ENCODE peak calls at places on chromosome 22, in six cellular contexts. Y, V, D, K, Q and N are unnamed samples.

GRCh38 chr22:25972397-25972796 is 196.9 kb upstream of the SEZ6L start:
- DNase-seq in D (no peak), Q (no peak), K (no peak), V (no peak), Y (no peak), N (no peak)

GRCh38 chr22:30298005-30298701 is 8.8 kb upstream of the CASTOR1 start:
- DNase-seq in K (peak), D (peak), Y (no peak), Q (no peak), V (no peak), N (no peak)

GRCh38 chr22:26798433-26799065 is 141.2 kb downstream of the MIAT start:
- DNase-seq in Y (no peak), V (no peak), K (no peak), D (no peak), Q (no peak), N (no peak)

GRCh38 chr22:19930537-19931486 is 10.8 kb upstream of the COMT start:
- DNase-seq in K (no peak), Q (no peak), D (no peak), Y (no peak), V (no peak), N (no peak)

GRCh38 chr22:19622061-19622441 is 92.3 kb upstream of the SEPTIN5 start:
- DNase-seq in Y (no peak), K (no peak), D (no peak), V (no peak), Q (no peak), N (peak)

GRCh38 chr22:21449531-21450319 is 17.5 kb upstream of the TMEM191C start:
- DNase-seq in K (no peak), Q (peak), Y (no peak), V (no peak), D (peak), N (no peak)

GRCh38 chr22:45096256-45096907 is 67.3 kb upstream of the NUP50 start:
- DNase-seq in Q (peak), V (peak), Y (no peak), K (peak), D (peak), N (peak)

GRCh38 chr22:48827904-48828555 is 999.6 kb downstream of the BRD1 start:
- DNase-seq in K (no peak), D (no peak), Y (no peak), V (no peak), Q (no peak), N (no peak)

GRCh38 chr22:26485013-26485412 is 1.3 kb downstream of the SRRD start:
- DNase-seq in Y (no peak), V (no peak), D (no peak), K (peak), Q (no peak), N (no peak)

GRCh38 chr22:27996529-27996925 is 77.5 kb upstream of the PITPNB start:
- DNase-seq in K (no peak), V (no peak), Y (no peak), D (no peak), Q (peak), N (no peak)

GRCh38 chr22:29914165-29914564 is 31.2 kb downstream of the MTMR3 start:
- DNase-seq in K (peak), Y (peak), V (peak), D (no peak), Q (no peak), N (no peak)

GRCh38 chr22:39317084-39317755 is 2.2 kb downstream of the RPL3 start:
- DNase-seq in Y (no peak), V (no peak), K (no peak), D (no peak), Q (no peak), N (no peak)

GRCh38 chr22:31446208-31446607 is 43.4 kb downstream of the EIF4ENIF1 start:
- DNase-seq in Q (no peak), K (no peak), V (no peak), D (no peak), Y (no peak), N (no peak)

GRCh38 chr22:32005453-32005852 is 37.6 kb upstream of the SLC5A1 start:
- DNase-seq in D (no peak), Y (no peak), K (peak), V (peak), Q (no peak), N (no peak)

GRCh38 chr22:48936391-48936790 is 891.3 kb downstream of the BRD1 start:
- DNase-seq in Y (no peak), Q (no peak), V (no peak), K (no peak), D (peak), N (no peak)

GRCh38 chr22:21624880-21625791 is 4.7 kb downstream of the YDJC start:
- DNase-seq in V (no peak), K (no peak), Y (no peak), Q (no peak), D (no peak), N (no peak)

GRCh38 chr22:46454910-46455269 is 82.5 kb downstream of the CELSR1 start:
- DNase-seq in Y (no peak), Q (no peak), V (peak), K (peak), D (no peak), N (no peak)

GRCh38 chr22:30541979-30542810 is 4.3 kb downstream of the SEC14L6 start:
- DNase-seq in Y (no peak), K (no peak), D (peak), Q (peak), V (peak), N (no peak)

GRCh38 chr22:28259774-28260173 is 340.7 kb upstream of the PITPNB start:
- DNase-seq in Y (no peak), K (no peak), Q (no peak), V (no peak), D (no peak), N (no peak)

GRCh38 chr22:47094861-47095330 is 332.4 kb downstream of the TBC1D22A start:
- DNase-seq in K (no peak), V (peak), Q (no peak), Y (no peak), D (no peak), N (no peak)

GRCh38 chr22:47850644-47851151 is 1088.2 kb downstream of the TBC1D22A start:
- DNase-seq in D (no peak), K (no peak), V (no peak), Q (peak), Y (no peak), N (no peak)

GRCh38 chr22:44523981-44524759 is 26.1 kb upstream of the RTL6 start:
- DNase-seq in Q (peak), V (peak), K (no peak), D (peak), Y (peak), N (no peak)

GRCh38 chr22:40679964-40680818 is 907 bp downstream of the MCHR1 start:
- DNase-seq in V (no peak), Q (peak), K (peak), D (no peak), Y (no peak), N (no peak)
- TF ChIP-seq CTCF in V (no peak), Q (peak), K (peak), D (no peak), Y (peak), N (no peak)

GRCh38 chr22:33386270-33386669 is 328.1 kb upstream of the SYN3 start:
- DNase-seq in K (no peak), Y (no peak), D (no peak), Q (no peak), V (no peak), N (no peak)
- TF ChIP-seq CTCF in K (no peak), Y (no peak), D (no peak), Q (no peak), V (no peak), N (no peak)

GRCh38 chr22:23077627-23078461 is 7.5 kb downstream of the GNAZ start:
- DNase-seq in D (peak), Q (no peak), K (no peak), V (no peak), Y (no peak), N (no peak)
- TF ChIP-seq CTCF in D (peak), Q (no peak), K (no peak), V (no peak), Y (no peak), N (no peak)

GRCh38 chr22:37288521-37288920 is 6.2 kb downstream of the CYTH4 start:
- DNase-seq in V (no peak), D (no peak), Y (no peak), K (no peak), Q (no peak), N (no peak)
- TF ChIP-seq CTCF in V (no peak), D (no peak), Y (no peak), K (no peak), Q (no peak), N (no peak)

GRCh38 chr22:43187171-43188099 is 501 bp upstream of the TTLL12 start:
- DNase-seq in Y (peak), D (peak), V (peak), K (peak), Q (peak), N (peak)
- TF ChIP-seq CTCF in Y (peak), D (peak), V (peak), K (peak), Q (peak), N (peak)